ENCODE peak calls at places on chromosomes 16 and 17, in six cellular contexts. One of them, this sample, is unnamed.

GRCh38 chr16:86685071-86685470 is 106.7 kb downstream of the FOXL1 start:
- DNase-seq in fibroblast of lung: no peak
- DNase-seq in heart right ventricle: no peak
- DNase-seq in stimulated activated effector memory CD8-positive, alpha-beta T cell treated with anti-CD3 and anti-CD28 coated beads, Interleukin-12 subunit alpha, Interleukin-12 subunit beta, amount 100 ng/mL, for 72 hours: no peak
- DNase-seq in ureter: no peak
- DNase-seq in anterior cingulate cortex: no peak
- DNase-seq in this sample: no peak

GRCh38 chr17:40362696-40363479 is 1.6 kb downstream of the GJD3 start:
- DNase-seq in fibroblast of lung: peak; percentile 69
- DNase-seq in heart right ventricle: peak; percentile 54
- DNase-seq in stimulated activated effector memory CD8-positive, alpha-beta T cell treated with anti-CD3 and anti-CD28 coated beads, Interleukin-12 subunit alpha, Interleukin-12 subunit beta, amount 100 ng/mL, for 72 hours: peak; percentile 68
- DNase-seq in ureter: peak; percentile 83
- DNase-seq in anterior cingulate cortex: no peak
- DNase-seq in this sample: no peak

GRCh38 chr16:7025616-7026190 is 306.9 kb upstream of the RBFOX1 start:
- DNase-seq in fibroblast of lung: no peak
- DNase-seq in heart right ventricle: peak; percentile 60
- DNase-seq in stimulated activated effector memory CD8-positive, alpha-beta T cell treated with anti-CD3 and anti-CD28 coated beads, Interleukin-12 subunit alpha, Interleukin-12 subunit beta, amount 100 ng/mL, for 72 hours: no peak
- DNase-seq in ureter: peak; percentile 54
- DNase-seq in anterior cingulate cortex: peak; percentile 14
- DNase-seq in this sample: peak; percentile 47

GRCh38 chr16:80041399-80041798 is 440.9 kb upstream of the MAF start:
- DNase-seq in fibroblast of lung: no peak
- DNase-seq in heart right ventricle: no peak
- DNase-seq in stimulated activated effector memory CD8-positive, alpha-beta T cell treated with anti-CD3 and anti-CD28 coated beads, Interleukin-12 subunit alpha, Interleukin-12 subunit beta, amount 100 ng/mL, for 72 hours: no peak
- DNase-seq in ureter: no peak
- DNase-seq in anterior cingulate cortex: no peak
- DNase-seq in this sample: no peak

GRCh38 chr17:34386925-34387550 is 24.0 kb upstream of the CCL1 start:
- DNase-seq in fibroblast of lung: peak; percentile 35
- DNase-seq in heart right ventricle: no peak
- DNase-seq in stimulated activated effector memory CD8-positive, alpha-beta T cell treated with anti-CD3 and anti-CD28 coated beads, Interleukin-12 subunit alpha, Interleukin-12 subunit beta, amount 100 ng/mL, for 72 hours: no peak
- DNase-seq in ureter: no peak
- DNase-seq in anterior cingulate cortex: peak; percentile 24
- DNase-seq in this sample: no peak

GRCh38 chr17:74211141-74211928 is 2.0 kb upstream of the TTYH2 start:
- DNase-seq in fibroblast of lung: peak; percentile 22
- DNase-seq in heart right ventricle: no peak
- DNase-seq in stimulated activated effector memory CD8-positive, alpha-beta T cell treated with anti-CD3 and anti-CD28 coated beads, Interleukin-12 subunit alpha, Interleukin-12 subunit beta, amount 100 ng/mL, for 72 hours: no peak
- DNase-seq in ureter: no peak
- DNase-seq in anterior cingulate cortex: no peak
- DNase-seq in this sample: no peak

GRCh38 chr16:64478258-64478906 is 643.5 kb downstream of the CDH11 start:
- DNase-seq in fibroblast of lung: peak; percentile 67
- DNase-seq in heart right ventricle: no peak
- DNase-seq in stimulated activated effector memory CD8-positive, alpha-beta T cell treated with anti-CD3 and anti-CD28 coated beads, Interleukin-12 subunit alpha, Interleukin-12 subunit beta, amount 100 ng/mL, for 72 hours: no peak
- DNase-seq in ureter: no peak
- DNase-seq in anterior cingulate cortex: no peak
- DNase-seq in this sample: no peak

GRCh38 chr16:55759983-55760664 is 72.8 kb downstream of the CES1 start:
- DNase-seq in fibroblast of lung: peak; percentile 48
- DNase-seq in heart right ventricle: peak; percentile 23
- DNase-seq in stimulated activated effector memory CD8-positive, alpha-beta T cell treated with anti-CD3 and anti-CD28 coated beads, Interleukin-12 subunit alpha, Interleukin-12 subunit beta, amount 100 ng/mL, for 72 hours: no peak
- DNase-seq in ureter: peak; percentile 67
- DNase-seq in anterior cingulate cortex: no peak
- DNase-seq in this sample: no peak

GRCh38 chr17:45127583-45128300 is 4.6 kb downstream of the PLCD3 start:
- DNase-seq in fibroblast of lung: no peak
- DNase-seq in heart right ventricle: peak; percentile 63
- DNase-seq in stimulated activated effector memory CD8-positive, alpha-beta T cell treated with anti-CD3 and anti-CD28 coated beads, Interleukin-12 subunit alpha, Interleukin-12 subunit beta, amount 100 ng/mL, for 72 hours: no peak
- DNase-seq in ureter: peak; percentile 78
- DNase-seq in anterior cingulate cortex: no peak
- DNase-seq in this sample: no peak

GRCh38 chr17:65254166-65254565 is 117.0 kb downstream of the RGS9 start:
- DNase-seq in fibroblast of lung: peak; percentile 9
- DNase-seq in heart right ventricle: no peak
- DNase-seq in stimulated activated effector memory CD8-positive, alpha-beta T cell treated with anti-CD3 and anti-CD28 coated beads, Interleukin-12 subunit alpha, Interleukin-12 subunit beta, amount 100 ng/mL, for 72 hours: no peak
- DNase-seq in ureter: no peak
- DNase-seq in anterior cingulate cortex: no peak
- DNase-seq in this sample: no peak

GRCh38 chr16:46727184-46727583 is 21.0 kb downstream of the MYLK3 start:
- DNase-seq in fibroblast of lung: no peak
- DNase-seq in heart right ventricle: no peak
- DNase-seq in stimulated activated effector memory CD8-positive, alpha-beta T cell treated with anti-CD3 and anti-CD28 coated beads, Interleukin-12 subunit alpha, Interleukin-12 subunit beta, amount 100 ng/mL, for 72 hours: no peak
- DNase-seq in ureter: no peak
- DNase-seq in anterior cingulate cortex: no peak
- DNase-seq in this sample: no peak

GRCh38 chr17:28612531-28612930 is 1.5 kb downstream of the RSKR start:
- DNase-seq in fibroblast of lung: no peak
- DNase-seq in heart right ventricle: no peak
- DNase-seq in stimulated activated effector memory CD8-positive, alpha-beta T cell treated with anti-CD3 and anti-CD28 coated beads, Interleukin-12 subunit alpha, Interleukin-12 subunit beta, amount 100 ng/mL, for 72 hours: no peak
- DNase-seq in ureter: no peak
- DNase-seq in anterior cingulate cortex: no peak
- DNase-seq in this sample: no peak

GRCh38 chr17:59278401-59278800 is 53.1 kb upstream of the YPEL2 start:
- DNase-seq in fibroblast of lung: no peak
- DNase-seq in heart right ventricle: no peak
- DNase-seq in stimulated activated effector memory CD8-positive, alpha-beta T cell treated with anti-CD3 and anti-CD28 coated beads, Interleukin-12 subunit alpha, Interleukin-12 subunit beta, amount 100 ng/mL, for 72 hours: no peak
- DNase-seq in ureter: no peak
- DNase-seq in anterior cingulate cortex: no peak
- DNase-seq in this sample: no peak

GRCh38 chr16:80274576-80275191 is 266.1 kb upstream of the DYNLRB2 start:
- DNase-seq in fibroblast of lung: peak; percentile 23
- DNase-seq in heart right ventricle: no peak
- DNase-seq in stimulated activated effector memory CD8-positive, alpha-beta T cell treated with anti-CD3 and anti-CD28 coated beads, Interleukin-12 subunit alpha, Interleukin-12 subunit beta, amount 100 ng/mL, for 72 hours: no peak
- DNase-seq in ureter: no peak
- DNase-seq in anterior cingulate cortex: no peak
- DNase-seq in this sample: no peak

GRCh38 chr16:85612191-85612800 is 826 bp upstream of the GSE1 start:
- DNase-seq in fibroblast of lung: peak; percentile 85
- DNase-seq in heart right ventricle: peak; percentile 81
- DNase-seq in stimulated activated effector memory CD8-positive, alpha-beta T cell treated with anti-CD3 and anti-CD28 coated beads, Interleukin-12 subunit alpha, Interleukin-12 subunit beta, amount 100 ng/mL, for 72 hours: peak; percentile 31
- DNase-seq in ureter: peak; percentile 76
- DNase-seq in anterior cingulate cortex: no peak
- DNase-seq in this sample: no peak

GRCh38 chr17:50432125-50432762 is 6.2 kb downstream of the ACSF2 start:
- DNase-seq in fibroblast of lung: no peak
- DNase-seq in heart right ventricle: no peak
- DNase-seq in stimulated activated effector memory CD8-positive, alpha-beta T cell treated with anti-CD3 and anti-CD28 coated beads, Interleukin-12 subunit alpha, Interleukin-12 subunit beta, amount 100 ng/mL, for 72 hours: no peak
- DNase-seq in ureter: no peak
- DNase-seq in anterior cingulate cortex: no peak
- DNase-seq in this sample: no peak

GRCh38 chr16:3718628-3719027 is 1.3 kb upstream of the TRAP1 start:
- DNase-seq in fibroblast of lung: no peak
- DNase-seq in heart right ventricle: no peak
- DNase-seq in stimulated activated effector memory CD8-positive, alpha-beta T cell treated with anti-CD3 and anti-CD28 coated beads, Interleukin-12 subunit alpha, Interleukin-12 subunit beta, amount 100 ng/mL, for 72 hours: no peak
- DNase-seq in ureter: no peak
- DNase-seq in anterior cingulate cortex: no peak
- DNase-seq in this sample: no peak

GRCh38 chr17:64095144-64095882 is 34.6 kb downstream of the ERN1 start:
- DNase-seq in fibroblast of lung: no peak
- DNase-seq in heart right ventricle: no peak
- DNase-seq in stimulated activated effector memory CD8-positive, alpha-beta T cell treated with anti-CD3 and anti-CD28 coated beads, Interleukin-12 subunit alpha, Interleukin-12 subunit beta, amount 100 ng/mL, for 72 hours: no peak
- DNase-seq in ureter: no peak
- DNase-seq in anterior cingulate cortex: no peak
- DNase-seq in this sample: peak; percentile 8

GRCh38 chr17:31677681-31678080 is 181.4 kb downstream of the COPRS start:
- DNase-seq in fibroblast of lung: no peak
- DNase-seq in heart right ventricle: no peak
- DNase-seq in stimulated activated effector memory CD8-positive, alpha-beta T cell treated with anti-CD3 and anti-CD28 coated beads, Interleukin-12 subunit alpha, Interleukin-12 subunit beta, amount 100 ng/mL, for 72 hours: no peak
- DNase-seq in ureter: no peak
- DNase-seq in anterior cingulate cortex: no peak
- DNase-seq in this sample: no peak

GRCh38 chr17:45429338-45430005 is 3.2 kb downstream of the ARHGAP27 start:
- DNase-seq in fibroblast of lung: no peak
- DNase-seq in heart right ventricle: no peak
- DNase-seq in stimulated activated effector memory CD8-positive, alpha-beta T cell treated with anti-CD3 and anti-CD28 coated beads, Interleukin-12 subunit alpha, Interleukin-12 subunit beta, amount 100 ng/mL, for 72 hours: no peak
- DNase-seq in ureter: no peak
- DNase-seq in anterior cingulate cortex: no peak
- DNase-seq in this sample: no peak

GRCh38 chr16:54027126-54027922 is 259.3 kb downstream of the IRX3 start:
- DNase-seq in fibroblast of lung: peak; percentile 58
- DNase-seq in heart right ventricle: no peak
- DNase-seq in stimulated activated effector memory CD8-positive, alpha-beta T cell treated with anti-CD3 and anti-CD28 coated beads, Interleukin-12 subunit alpha, Interleukin-12 subunit beta, amount 100 ng/mL, for 72 hours: no peak
- DNase-seq in ureter: no peak
- DNase-seq in anterior cingulate cortex: no peak
- DNase-seq in this sample: no peak

GRCh38 chr17:76644995-76645394 is 1.4 kb upstream of the ST6GALNAC1 start:
- DNase-seq in fibroblast of lung: no peak
- DNase-seq in heart right ventricle: no peak
- DNase-seq in stimulated activated effector memory CD8-positive, alpha-beta T cell treated with anti-CD3 and anti-CD28 coated beads, Interleukin-12 subunit alpha, Interleukin-12 subunit beta, amount 100 ng/mL, for 72 hours: no peak
- DNase-seq in ureter: no peak
- DNase-seq in anterior cingulate cortex: no peak
- DNase-seq in this sample: no peak

GRCh38 chr17:60077226-60077625 is 1.5 kb downstream of the HEATR6 start:
- DNase-seq in fibroblast of lung: peak; percentile 24
- DNase-seq in heart right ventricle: no peak
- DNase-seq in stimulated activated effector memory CD8-positive, alpha-beta T cell treated with anti-CD3 and anti-CD28 coated beads, Interleukin-12 subunit alpha, Interleukin-12 subunit beta, amount 100 ng/mL, for 72 hours: no peak
- DNase-seq in ureter: no peak
- DNase-seq in anterior cingulate cortex: no peak
- DNase-seq in this sample: no peak

GRCh38 chr17:78736526-78737079 is 45.5 kb downstream of the CYTH1 start:
- DNase-seq in fibroblast of lung: no peak
- DNase-seq in heart right ventricle: peak; percentile 79
- DNase-seq in stimulated activated effector memory CD8-positive, alpha-beta T cell treated with anti-CD3 and anti-CD28 coated beads, Interleukin-12 subunit alpha, Interleukin-12 subunit beta, amount 100 ng/mL, for 72 hours: no peak
- DNase-seq in ureter: peak; percentile 86
- DNase-seq in anterior cingulate cortex: no peak
- DNase-seq in this sample: no peak

GRCh38 chr16:79213214-79213613 is 387.3 kb downstream of the MAF start:
- DNase-seq in fibroblast of lung: no peak
- DNase-seq in heart right ventricle: no peak
- DNase-seq in stimulated activated effector memory CD8-positive, alpha-beta T cell treated with anti-CD3 and anti-CD28 coated beads, Interleukin-12 subunit alpha, Interleukin-12 subunit beta, amount 100 ng/mL, for 72 hours: no peak
- DNase-seq in ureter: no peak
- DNase-seq in anterior cingulate cortex: no peak
- DNase-seq in this sample: no peak

GRCh38 chr17:1764274-1764673 is 2.4 kb downstream of the SERPINF1 start:
- DNase-seq in fibroblast of lung: peak; percentile 93
- DNase-seq in heart right ventricle: peak; percentile 66
- DNase-seq in stimulated activated effector memory CD8-positive, alpha-beta T cell treated with anti-CD3 and anti-CD28 coated beads, Interleukin-12 subunit alpha, Interleukin-12 subunit beta, amount 100 ng/mL, for 72 hours: no peak
- DNase-seq in ureter: peak; percentile 79
- DNase-seq in anterior cingulate cortex: no peak
- DNase-seq in this sample: no peak

GRCh38 chr16:13560151-13560550 is 359.8 kb upstream of the ERCC4 start:
- DNase-seq in fibroblast of lung: no peak
- DNase-seq in heart right ventricle: no peak
- DNase-seq in stimulated activated effector memory CD8-positive, alpha-beta T cell treated with anti-CD3 and anti-CD28 coated beads, Interleukin-12 subunit alpha, Interleukin-12 subunit beta, amount 100 ng/mL, for 72 hours: no peak
- DNase-seq in ureter: no peak
- DNase-seq in anterior cingulate cortex: no peak
- DNase-seq in this sample: no peak

GRCh38 chr17:17347234-17347955 is 44.2 kb downstream of the NT5M start:
- DNase-seq in fibroblast of lung: no peak
- DNase-seq in heart right ventricle: no peak
- DNase-seq in stimulated activated effector memory CD8-positive, alpha-beta T cell treated with anti-CD3 and anti-CD28 coated beads, Interleukin-12 subunit alpha, Interleukin-12 subunit beta, amount 100 ng/mL, for 72 hours: no peak
- DNase-seq in ureter: no peak
- DNase-seq in anterior cingulate cortex: no peak
- DNase-seq in this sample: no peak

GRCh38 chr17:44830359-44831269 is 527 bp upstream of the GJC1 start:
- DNase-seq in fibroblast of lung: peak; percentile 32
- DNase-seq in heart right ventricle: no peak
- DNase-seq in stimulated activated effector memory CD8-positive, alpha-beta T cell treated with anti-CD3 and anti-CD28 coated beads, Interleukin-12 subunit alpha, Interleukin-12 subunit beta, amount 100 ng/mL, for 72 hours: peak; percentile 3
- DNase-seq in ureter: no peak
- DNase-seq in anterior cingulate cortex: no peak
- DNase-seq in this sample: no peak

GRCh38 chr17:2700031-2700490 is 11.5 kb downstream of the CLUH start:
- DNase-seq in fibroblast of lung: no peak
- DNase-seq in heart right ventricle: no peak
- DNase-seq in stimulated activated effector memory CD8-positive, alpha-beta T cell treated with anti-CD3 and anti-CD28 coated beads, Interleukin-12 subunit alpha, Interleukin-12 subunit beta, amount 100 ng/mL, for 72 hours: no peak
- DNase-seq in ureter: no peak
- DNase-seq in anterior cingulate cortex: no peak
- DNase-seq in this sample: no peak

GRCh38 chr16:57910726-57911125 is 60.2 kb downstream of the CNGB1 start:
- DNase-seq in fibroblast of lung: no peak
- DNase-seq in heart right ventricle: no peak
- DNase-seq in stimulated activated effector memory CD8-positive, alpha-beta T cell treated with anti-CD3 and anti-CD28 coated beads, Interleukin-12 subunit alpha, Interleukin-12 subunit beta, amount 100 ng/mL, for 72 hours: no peak
- DNase-seq in ureter: no peak
- DNase-seq in anterior cingulate cortex: no peak
- DNase-seq in this sample: no peak

GRCh38 chr16:69105501-69106361 is at the start of gene HAS3:
- DNase-seq in fibroblast of lung: peak; percentile 53
- DNase-seq in heart right ventricle: no peak
- DNase-seq in stimulated activated effector memory CD8-positive, alpha-beta T cell treated with anti-CD3 and anti-CD28 coated beads, Interleukin-12 subunit alpha, Interleukin-12 subunit beta, amount 100 ng/mL, for 72 hours: peak; percentile 20
- DNase-seq in ureter: peak; percentile 67
- DNase-seq in anterior cingulate cortex: peak; percentile 19
- DNase-seq in this sample: no peak

GRCh38 chr17:29610395-29610794 is 12.3 kb downstream of the CORO6 start:
- DNase-seq in fibroblast of lung: no peak
- DNase-seq in heart right ventricle: no peak
- DNase-seq in stimulated activated effector memory CD8-positive, alpha-beta T cell treated with anti-CD3 and anti-CD28 coated beads, Interleukin-12 subunit alpha, Interleukin-12 subunit beta, amount 100 ng/mL, for 72 hours: no peak
- DNase-seq in ureter: no peak
- DNase-seq in anterior cingulate cortex: no peak
- DNase-seq in this sample: no peak

GRCh38 chr17:33463887-33464286 is 170.8 kb upstream of the ASIC2 start:
- DNase-seq in fibroblast of lung: no peak
- DNase-seq in heart right ventricle: no peak
- DNase-seq in stimulated activated effector memory CD8-positive, alpha-beta T cell treated with anti-CD3 and anti-CD28 coated beads, Interleukin-12 subunit alpha, Interleukin-12 subunit beta, amount 100 ng/mL, for 72 hours: no peak
- DNase-seq in ureter: no peak
- DNase-seq in anterior cingulate cortex: no peak
- DNase-seq in this sample: no peak

This sample was measured in nucleus accumbens.